ENCODE peak calls at places on chromosomes 5 and 9, in ten cellular contexts. U is nephron progenitor cell, S is sigmoid colon, T is cardiac muscle cell, Q is ELR, B is GM23338, V is aorta, Z is transverse colon, Y is neural crest cell, O is T47D. C is an unnamed sample.

GRCh38 chr9:124040186-124040920 is 28.8 kb downstream of the LHX2 start:
- DNase-seq in U (no peak), S (peak; percentile 45), T (no peak), Q (peak; percentile 50), B (peak; percentile 45), V (no peak), Z (no peak), Y (no peak), O (no peak), C (peak; percentile 61)

GRCh38 chr5:52269395-52269794 is 518.3 kb upstream of the ITGA1 start:
- DNase-seq in U (no peak), S (no peak), T (no peak), Q (no peak), B (peak; percentile 2), V (no peak), Z (no peak), Y (no peak), O (peak; percentile 10), C (no peak)

GRCh38 chr5:10756539-10756938 is 4.5 kb downstream of the DAP start:
- DNase-seq in U (no peak), S (no peak), T (no peak), Q (peak; percentile 30), B (no peak), V (no peak), Z (no peak), Y (no peak), O (no peak), C (no peak)

GRCh38 chr5:14251733-14252132 is 108.6 kb downstream of the TRIO start:
- DNase-seq in U (no peak), S (no peak), T (no peak), Q (no peak), B (no peak), V (no peak), Z (no peak), Y (no peak), O (no peak), C (no peak)

GRCh38 chr9:129888085-129888808 is 53.0 kb downstream of the USP20 start:
- DNase-seq in U (no peak), S (no peak), T (no peak), Q (no peak), B (no peak), V (no peak), Z (peak; percentile 84), Y (no peak), O (no peak), C (no peak)

GRCh38 chr5:40404613-40405012 is 275.1 kb upstream of the PTGER4 start:
- DNase-seq in U (no peak), S (no peak), T (no peak), Q (no peak), B (no peak), V (no peak), Z (no peak), Y (no peak), O (no peak), C (no peak)

GRCh38 chr9:3224931-3225330 is 300.9 kb downstream of the RFX3 start:
- DNase-seq in U (no peak), S (no peak), T (peak; percentile 21), Q (no peak), B (no peak), V (no peak), Z (no peak), Y (no peak), O (no peak), C (no peak)

GRCh38 chr9:87500491-87500890 is 2.8 kb downstream of the DAPK1 start:
- DNase-seq in U (no peak), S (no peak), T (no peak), Q (no peak), B (no peak), V (no peak), Z (no peak), Y (no peak), O (no peak), C (no peak)

GRCh38 chr5:80978772-80979317 is 18.7 kb downstream of the RASGRF2 start:
- DNase-seq in U (no peak), S (no peak), T (no peak), Q (no peak), B (no peak), V (no peak), Z (no peak), Y (no peak), O (no peak), C (no peak)

GRCh38 chr5:158406884-158407790 is 548.2 kb upstream of the CLINT1 start:
- DNase-seq in U (no peak), S (no peak), T (no peak), Q (peak; percentile 74), B (no peak), V (no peak), Z (no peak), Y (no peak), O (no peak), C (no peak)

GRCh38 chr9:33211695-33212393 is 28.1 kb upstream of the SPINK4 start:
- DNase-seq in U (peak; percentile 52), S (peak; percentile 59), T (peak; percentile 49), Q (no peak), B (peak; percentile 44), V (no peak), Z (peak; percentile 62), Y (no peak), O (no peak), C (no peak)

GRCh38 chr9:128920381-128921058 is at the start of gene PHYHD1:
- DNase-seq in U (no peak), S (peak; percentile 84), T (no peak), Q (peak; percentile 75), B (no peak), V (peak; percentile 95), Z (no peak), Y (no peak), O (no peak), C (peak; percentile 90)

GRCh38 chr9:119337566-119337965 is 31.7 kb downstream of the BRINP1 start:
- DNase-seq in U (no peak), S (no peak), T (no peak), Q (no peak), B (no peak), V (no peak), Z (no peak), Y (no peak), O (no peak), C (no peak)

GRCh38 chr9:21750021-21750735 is 52.3 kb upstream of the MTAP start:
- DNase-seq in U (no peak), S (no peak), T (no peak), Q (no peak), B (no peak), V (no peak), Z (no peak), Y (no peak), O (no peak), C (no peak)

GRCh38 chr9:76181020-76181641 is 213.1 kb downstream of the RFK start:
- DNase-seq in U (no peak), S (no peak), T (no peak), Q (peak; percentile 3), B (no peak), V (no peak), Z (no peak), Y (no peak), O (no peak), C (no peak)

GRCh38 chr5:127011151-127011550 is 19.2 kb downstream of the MARCHF3 start:
- DNase-seq in U (no peak), S (no peak), T (no peak), Q (peak; percentile 97), B (no peak), V (no peak), Z (no peak), Y (no peak), O (no peak), C (no peak)

GRCh38 chr5:2215059-2215458 is 332.3 kb upstream of the IRX4 start:
- DNase-seq in U (no peak), S (no peak), T (no peak), Q (no peak), B (no peak), V (no peak), Z (no peak), Y (no peak), O (no peak), C (no peak)

GRCh38 chr5:55866934-55867333 is 15.8 kb downstream of the IL31RA start:
- DNase-seq in U (no peak), S (no peak), T (no peak), Q (no peak), B (no peak), V (no peak), Z (no peak), Y (no peak), O (no peak), C (no peak)

GRCh38 chr9:98330831-98331230 is 75.4 kb upstream of the TBC1D2 start:
- DNase-seq in U (no peak), S (no peak), T (no peak), Q (peak; percentile 89), B (no peak), V (no peak), Z (no peak), Y (no peak), O (no peak), C (no peak)

GRCh38 chr9:7862170-7862569 is 62.6 kb upstream of the DMAC1 start:
- DNase-seq in U (no peak), S (no peak), T (no peak), Q (no peak), B (no peak), V (no peak), Z (no peak), Y (no peak), O (no peak), C (no peak)

GRCh38 chr9:109886617-109887016 is 106.6 kb downstream of the PALM2AKAP2 start:
- DNase-seq in U (no peak), S (no peak), T (no peak), Q (peak; percentile 33), B (no peak), V (no peak), Z (no peak), Y (no peak), O (no peak), C (no peak)

GRCh38 chr5:24045034-24045433 is 537.6 kb downstream of the PRDM9 start:
- DNase-seq in U (no peak), S (no peak), T (no peak), Q (no peak), B (no peak), V (no peak), Z (no peak), Y (no peak), O (no peak), C (no peak)

GRCh38 chr5:2249442-2249841 is 366.7 kb upstream of the IRX4 start:
- DNase-seq in U (no peak), S (no peak), T (no peak), Q (no peak), B (no peak), V (no peak), Z (no peak), Y (no peak), O (no peak), C (no peak)

GRCh38 chr5:157026789-157027424 is 32.0 kb downstream of the HAVCR1 start:
- DNase-seq in U (no peak), S (no peak), T (peak; percentile 16), Q (no peak), B (peak; percentile 87), V (no peak), Z (peak; percentile 20), Y (no peak), O (peak; percentile 87), C (no peak)

GRCh38 chr5:74865799-74866652 is at the start of gene FAM169A:
- DNase-seq in U (peak; percentile 73), S (no peak), T (peak; percentile 80), Q (peak; percentile 68), B (peak; percentile 77), V (peak; percentile 75), Z (peak; percentile 51), Y (peak; percentile 41), O (peak; percentile 69), C (no peak)

GRCh38 chr5:126867237-126867636 is 90.3 kb downstream of the LMNB1 start:
- DNase-seq in U (no peak), S (no peak), T (no peak), Q (no peak), B (no peak), V (no peak), Z (no peak), Y (no peak), O (no peak), C (no peak)

GRCh38 chr9:16720386-16720785 is 150.1 kb downstream of the BNC2 start:
- DNase-seq in U (no peak), S (no peak), T (no peak), Q (no peak), B (no peak), V (no peak), Z (no peak), Y (no peak), O (no peak), C (no peak)

GRCh38 chr5:125526940-125527339 is 780.5 kb upstream of the ZNF608 start:
- DNase-seq in U (no peak), S (peak; percentile 59), T (peak; percentile 54), Q (no peak), B (peak; percentile 7), V (no peak), Z (no peak), Y (no peak), O (no peak), C (no peak)

C was measured in posterior vena cava.